ENCODE peak calls at places on chromosomes 1 and 21, in four cellular contexts. One of them, this sample, is unnamed.

GRCh38 chr1:157963713-157964112 is 29.7 kb upstream of the KIRREL1 start:
- DNase-seq in vagina: no peak
- DNase-seq in transverse colon: peak; percentile 73
- DNase-seq in prostate gland: peak; percentile 35
- DNase-seq in this sample: peak; percentile 54

GRCh38 chr1:214281030-214281901 is at the start of gene SMYD2:
- DNase-seq in vagina: no peak
- DNase-seq in transverse colon: peak; percentile 80
- DNase-seq in prostate gland: peak; percentile 65
- DNase-seq in this sample: peak; percentile 70

GRCh38 chr1:47334765-47335435 is 1.3 kb downstream of the CMPK1 start:
- DNase-seq in vagina: no peak
- DNase-seq in transverse colon: no peak
- DNase-seq in prostate gland: no peak
- DNase-seq in this sample: no peak

GRCh38 chr1:66022904-66023620 is 230.4 kb downstream of the PDE4B start:
- DNase-seq in vagina: no peak
- DNase-seq in transverse colon: no peak
- DNase-seq in prostate gland: no peak
- DNase-seq in this sample: no peak

GRCh38 chr1:54107131-54107530 is 45.7 kb downstream of the CDCP2 start:
- DNase-seq in vagina: peak; percentile 58
- DNase-seq in transverse colon: no peak
- DNase-seq in prostate gland: no peak
- DNase-seq in this sample: no peak

GRCh38 chr1:14552246-14552970 is 46.1 kb upstream of the KAZN start:
- DNase-seq in vagina: no peak
- DNase-seq in transverse colon: no peak
- DNase-seq in prostate gland: no peak
- DNase-seq in this sample: no peak

GRCh38 chr1:1440941-1441888 is 5.7 kb downstream of the VWA1 start:
- DNase-seq in vagina: no peak
- DNase-seq in transverse colon: peak; percentile 62
- DNase-seq in prostate gland: no peak
- DNase-seq in this sample: no peak

GRCh38 chr1:37149296-37149695 is 115.0 kb upstream of the GRIK3 start:
- DNase-seq in vagina: peak; percentile 49
- DNase-seq in transverse colon: no peak
- DNase-seq in prostate gland: no peak
- DNase-seq in this sample: no peak

GRCh38 chr1:246267896-246268295 is 239.2 kb downstream of the SMYD3 start:
- DNase-seq in vagina: no peak
- DNase-seq in transverse colon: no peak
- DNase-seq in prostate gland: no peak
- DNase-seq in this sample: no peak

GRCh38 chr1:183635112-183635605 is 424 bp downstream of the ARPC5 start:
- DNase-seq in vagina: no peak
- DNase-seq in transverse colon: peak; percentile 51
- DNase-seq in prostate gland: no peak
- DNase-seq in this sample: peak; percentile 92

GRCh38 chr1:247294282-247294681 is 37.4 kb downstream of the ZNF496 start:
- DNase-seq in vagina: no peak
- DNase-seq in transverse colon: no peak
- DNase-seq in prostate gland: no peak
- DNase-seq in this sample: no peak

GRCh38 chr1:228015276-228016180 is 8.7 kb downstream of the WNT3A start:
- DNase-seq in vagina: no peak
- DNase-seq in transverse colon: no peak
- DNase-seq in prostate gland: no peak
- DNase-seq in this sample: peak; percentile 25

GRCh38 chr21:42360317-42360716 is 6.0 kb downstream of the TFF1 start:
- DNase-seq in vagina: no peak
- DNase-seq in transverse colon: no peak
- DNase-seq in prostate gland: no peak
- DNase-seq in this sample: no peak

GRCh38 chr1:51489472-51489871 is 29.6 kb downstream of the EPS15 start:
- DNase-seq in vagina: no peak
- DNase-seq in transverse colon: no peak
- DNase-seq in prostate gland: no peak
- DNase-seq in this sample: no peak

GRCh38 chr1:21607549-21608529 is 61.3 kb downstream of the RAP1GAP start:
- DNase-seq in vagina: no peak
- DNase-seq in transverse colon: peak; percentile 95
- DNase-seq in prostate gland: peak; percentile 71
- DNase-seq in this sample: peak; percentile 90

GRCh38 chr21:35932232-35932911 is 128.0 kb downstream of the SETD4 start:
- DNase-seq in vagina: no peak
- DNase-seq in transverse colon: peak; percentile 37
- DNase-seq in prostate gland: no peak
- DNase-seq in this sample: peak; percentile 54

GRCh38 chr1:104636581-104636980 is 886.9 kb downstream of the AMY1C start:
- DNase-seq in vagina: no peak
- DNase-seq in transverse colon: no peak
- DNase-seq in prostate gland: no peak
- DNase-seq in this sample: no peak

GRCh38 chr1:72280131-72280530 is 2.2 kb downstream of the NEGR1 start:
- DNase-seq in vagina: no peak
- DNase-seq in transverse colon: no peak
- DNase-seq in prostate gland: no peak
- DNase-seq in this sample: no peak

DNA sequence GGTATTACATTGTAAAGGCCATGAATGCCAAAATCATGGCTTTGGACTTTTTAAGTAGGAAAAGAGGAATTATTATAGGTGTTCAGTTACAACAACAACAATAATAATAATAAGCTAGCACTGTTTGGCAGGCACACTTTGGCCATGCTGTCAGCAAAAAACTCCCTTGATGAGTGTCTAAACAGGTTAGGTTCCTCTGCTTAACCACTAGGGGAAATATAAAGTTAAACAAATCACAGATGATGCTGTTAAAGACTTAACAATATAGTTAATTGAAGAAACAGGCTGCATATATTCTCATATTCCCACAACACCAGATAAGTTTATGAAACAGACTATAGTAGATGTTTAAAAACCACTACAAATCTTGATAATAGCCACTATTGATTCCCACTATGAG is 46.4 kb downstream of the RGS21 start:
- DNase-seq in vagina: no peak
- DNase-seq in transverse colon: no peak
- DNase-seq in prostate gland: no peak
- DNase-seq in this sample: no peak
- H3K4me1 ChIP-seq in vagina: no peaks in the 10 kb centered on the region
- H3K4me1 ChIP-seq in transverse colon: no peaks in the 10 kb centered on the region
- H3K4me1 ChIP-seq in prostate gland: no peaks in the 10 kb centered on the region
- H3K4me1 ChIP-seq in this sample: no peaks in the 10 kb centered on the region

GRCh38 chr1:8381618-8382017 is 63.7 kb downstream of the SLC45A1 start:
- DNase-seq in vagina: no peak
- DNase-seq in transverse colon: no peak
- DNase-seq in prostate gland: no peak
- DNase-seq in this sample: no peak
- TF ChIP-seq POLR2AphosphoS5 in vagina: no peak
- TF ChIP-seq POLR2AphosphoS5 in transverse colon: no peak
- TF ChIP-seq POLR2AphosphoS5 in prostate gland: peak; percentile 4
- TF ChIP-seq POLR2AphosphoS5 in this sample: no peak

GRCh38 chr1:222373216-222373615 is 174.7 kb downstream of the HHIPL2 start:
- DNase-seq in vagina: no peak
- DNase-seq in transverse colon: no peak
- DNase-seq in prostate gland: no peak
- DNase-seq in this sample: no peak

GRCh38 chr1:222370911-222371717 is 176.8 kb downstream of the HHIPL2 start:
- DNase-seq in vagina: no peak
- DNase-seq in transverse colon: no peak
- DNase-seq in prostate gland: no peak
- DNase-seq in this sample: no peak

GRCh38 chr1:222372221-222372620 is 175.7 kb downstream of the HHIPL2 start:
- DNase-seq in vagina: no peak
- DNase-seq in transverse colon: no peak
- DNase-seq in prostate gland: no peak
- DNase-seq in this sample: no peak

GRCh38 chr1:222369148-222369547 is 178.8 kb downstream of the HHIPL2 start:
- DNase-seq in vagina: no peak
- DNase-seq in transverse colon: no peak
- DNase-seq in prostate gland: no peak
- DNase-seq in this sample: no peak

GRCh38 chr1:222369991-222370910 is 177.7 kb downstream of the HHIPL2 start:
- DNase-seq in vagina: no peak
- DNase-seq in transverse colon: no peak
- DNase-seq in prostate gland: no peak
- DNase-seq in this sample: no peak
- H3K4me3 ChIP-seq in vagina: no peak overlapping the region
- H3K4me3 ChIP-seq in transverse colon: no peak overlapping the region
- H3K4me3 ChIP-seq in prostate gland: no peak overlapping the region
- H3K4me3 ChIP-seq in this sample: no peak overlapping the region

DNA sequence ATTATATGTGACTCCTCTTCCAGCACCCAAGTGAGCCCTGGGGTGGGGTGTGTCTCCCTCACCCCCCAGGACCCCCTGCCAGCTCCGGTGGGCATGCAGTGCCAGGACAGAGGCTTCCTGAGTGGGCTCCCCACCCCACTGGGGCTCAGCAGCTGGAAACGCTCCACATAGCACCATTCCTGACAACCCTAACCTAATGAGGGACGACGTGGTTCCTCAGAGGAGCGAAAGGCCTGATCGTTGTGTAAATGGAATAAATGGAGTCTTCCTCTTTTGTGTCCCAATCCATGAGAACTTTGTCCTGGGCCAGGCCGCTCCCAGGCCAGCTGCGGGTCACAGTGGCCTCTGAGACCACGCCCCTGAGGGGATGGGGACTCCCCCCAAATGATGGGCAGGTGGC is 1.8 kb upstream of the TSPEAR start:
- DNase-seq in vagina: no peak
- DNase-seq in transverse colon: no peak
- DNase-seq in prostate gland: no peak
- DNase-seq in this sample: no peak
- H3K4me1 ChIP-seq in vagina: peaks cover 28% of the 10 kb centered on the region
- H3K4me1 ChIP-seq in transverse colon: peaks cover 4% of the 10 kb centered on the region
- H3K4me1 ChIP-seq in prostate gland: no peaks in the 10 kb centered on the region
- H3K4me1 ChIP-seq in this sample: no peaks in the 10 kb centered on the region

GRCh38 chr1:223429313-223429731 is 36.1 kb downstream of the CCDC185 start:
- DNase-seq in vagina: no peak
- DNase-seq in transverse colon: peak; percentile 10
- DNase-seq in prostate gland: peak; percentile 30
- DNase-seq in this sample: no peak
- TF ChIP-seq POLR2AphosphoS5 in vagina: peak; percentile 51
- TF ChIP-seq POLR2AphosphoS5 in transverse colon: peak; percentile 36
- TF ChIP-seq POLR2AphosphoS5 in prostate gland: peak; percentile 22
- TF ChIP-seq POLR2AphosphoS5 in this sample: no peak

GRCh38 chr1:152107984-152108898 is 7.0 kb downstream of the TCHH start:
- DNase-seq in vagina: no peak
- DNase-seq in transverse colon: no peak
- DNase-seq in prostate gland: no peak
- DNase-seq in this sample: no peak

GRCh38 chr1:152108899-152109222 is 6.4 kb downstream of the TCHH start:
- DNase-seq in vagina: no peak
- DNase-seq in transverse colon: no peak
- DNase-seq in prostate gland: no peak
- DNase-seq in this sample: no peak

GRCh38 chr1:152109998-152110294 is 5.3 kb downstream of the TCHH start:
- DNase-seq in vagina: no peak
- DNase-seq in transverse colon: no peak
- DNase-seq in prostate gland: no peak
- DNase-seq in this sample: no peak

GRCh38 chr1:152109231-152109997 is 5.8 kb downstream of the TCHH start:
- DNase-seq in vagina: no peak
- DNase-seq in transverse colon: no peak
- DNase-seq in prostate gland: no peak
- DNase-seq in this sample: no peak

GRCh38 chr1:152107289-152107983 is 7.8 kb downstream of the TCHH start:
- DNase-seq in vagina: no peak
- DNase-seq in transverse colon: no peak
- DNase-seq in prostate gland: no peak
- DNase-seq in this sample: peak; percentile 30
- H3K4me3 ChIP-seq in vagina: peak overlapping the region; percentile 48
- H3K4me3 ChIP-seq in transverse colon: no peak overlapping the region
- H3K4me3 ChIP-seq in prostate gland: no peak overlapping the region
- H3K4me3 ChIP-seq in this sample: peak overlapping the region; percentile 51

GRCh38 chr1:44036409-44037111 is 5.3 kb upstream of the SLC6A9 start:
- DNase-seq in vagina: no peak
- DNase-seq in transverse colon: peak; percentile 77
- DNase-seq in prostate gland: peak; percentile 61
- DNase-seq in this sample: peak; percentile 71

GRCh38 chr1:44035726-44036408 is 4.6 kb upstream of the SLC6A9 start:
- DNase-seq in vagina: no peak
- DNase-seq in transverse colon: peak; percentile 32
- DNase-seq in prostate gland: no peak
- DNase-seq in this sample: peak; percentile 65

GRCh38 chr1:44034976-44035716 is 3.9 kb upstream of the SLC6A9 start:
- DNase-seq in vagina: no peak
- DNase-seq in transverse colon: no peak
- DNase-seq in prostate gland: no peak
- DNase-seq in this sample: no peak

GRCh38 chr1:44038876-44039657 is 7.8 kb upstream of the SLC6A9 start:
- DNase-seq in vagina: no peak
- DNase-seq in transverse colon: no peak
- DNase-seq in prostate gland: no peak
- DNase-seq in this sample: no peak

DNA sequence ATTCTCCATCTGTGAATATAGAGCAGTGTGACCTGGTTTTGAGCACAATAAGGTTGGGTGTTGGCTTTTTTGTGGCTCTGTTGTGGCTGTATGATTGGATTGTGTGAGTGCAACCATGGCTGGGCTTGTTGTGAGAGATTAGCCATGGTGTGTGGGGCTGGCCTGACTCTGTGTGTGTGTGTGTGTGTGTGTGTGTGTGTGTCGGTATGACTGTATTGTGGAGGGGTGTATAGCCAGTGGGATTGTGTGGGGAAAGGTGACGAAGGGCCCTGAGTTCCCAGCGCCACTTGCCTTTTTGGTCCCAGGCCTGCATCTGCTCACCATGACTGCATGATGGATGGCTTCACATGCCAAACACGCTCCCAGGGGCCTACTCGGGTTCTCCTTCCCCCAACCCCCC is 5.9 kb upstream of the SLC6A9 start:
- DNase-seq in vagina: no peak
- DNase-seq in transverse colon: no peak
- DNase-seq in prostate gland: no peak
- DNase-seq in this sample: no peak
- H3K4me1 ChIP-seq in vagina: peaks cover 18% of the 10 kb centered on the region
- H3K4me1 ChIP-seq in transverse colon: peaks cover 19% of the 10 kb centered on the region
- H3K4me1 ChIP-seq in prostate gland: no peaks in the 10 kb centered on the region
- H3K4me1 ChIP-seq in this sample: peaks cover 8% of the 10 kb centered on the region

GRCh38 chr1:186982116-186982515 is 153.4 kb downstream of the PLA2G4A start:
- DNase-seq in vagina: no peak
- DNase-seq in transverse colon: no peak
- DNase-seq in prostate gland: no peak
- DNase-seq in this sample: no peak

GRCh38 chr1:186984959-186985358 is 156.2 kb downstream of the PLA2G4A start:
- DNase-seq in vagina: no peak
- DNase-seq in transverse colon: no peak
- DNase-seq in prostate gland: no peak
- DNase-seq in this sample: no peak

GRCh38 chr1:186980400-186980799 is 151.7 kb downstream of the PLA2G4A start:
- DNase-seq in vagina: no peak
- DNase-seq in transverse colon: no peak
- DNase-seq in prostate gland: no peak
- DNase-seq in this sample: no peak

GRCh38 chr1:186985889-186986491 is 157.2 kb downstream of the PLA2G4A start:
- DNase-seq in vagina: no peak
- DNase-seq in transverse colon: no peak
- DNase-seq in prostate gland: peak; percentile 16
- DNase-seq in this sample: no peak

GRCh38 chr1:186983327-186983726 is 154.6 kb downstream of the PLA2G4A start:
- DNase-seq in vagina: no peak
- DNase-seq in transverse colon: peak; percentile 18
- DNase-seq in prostate gland: no peak
- DNase-seq in this sample: peak; percentile 30
- TF ChIP-seq POLR2AphosphoS5 in vagina: no peak
- TF ChIP-seq POLR2AphosphoS5 in transverse colon: no peak
- TF ChIP-seq POLR2AphosphoS5 in prostate gland: no peak
- TF ChIP-seq POLR2AphosphoS5 in this sample: no peak